ENCODE peak calls at places on chromosomes 2 and 18, in five cellular contexts. Q is right atrium auricular region; K is CD8-positive, alpha-beta T cell; H is AG04450; B is A549. C is an unnamed sample.
A peak's percentile ranks its signal among the peaks of the same experiment; 100 is the strongest.

GRCh38 chr18:63119647-63120046 is 199.9 kb downstream of the BCL2 start:
- DNase-seq in Q (no peak), K (no peak), H (no peak), B (peak; percentile 12), C (no peak)

GRCh38 chr2:240456607-240457222 is 21.3 kb downstream of the GPC1 start:
- DNase-seq in Q (no peak), K (no peak), H (no peak), B (no peak), C (no peak)

GRCh38 chr2:29273704-29274611 is 158.7 kb downstream of the CLIP4 start:
- DNase-seq in Q (no peak), K (no peak), H (no peak), B (no peak), C (no peak)

GRCh38 chr18:7021994-7022840 is 95.4 kb downstream of the LAMA1 start:
- DNase-seq in Q (peak; percentile 32), K (no peak), H (no peak), B (peak; percentile 52), C (no peak)

GRCh38 chr2:227862227-227862740 is 9.1 kb upstream of the DAW1 start:
- DNase-seq in Q (no peak), K (no peak), H (no peak), B (peak; percentile 27), C (peak; percentile 65)

GRCh38 chr2:195411219-195411687 is 245.8 kb upstream of the SLC39A10 start:
- DNase-seq in Q (no peak), K (no peak), H (no peak), B (no peak), C (no peak)

GRCh38 chr2:8906208-8906607 is 68.8 kb upstream of the KIDINS220 start:
- DNase-seq in Q (no peak), K (no peak), H (no peak), B (no peak), C (no peak)

GRCh38 chr2:240846881-240847601 is 21.6 kb upstream of the AGXT start:
- DNase-seq in Q (no peak), K (no peak), H (no peak), B (no peak), C (no peak)

GRCh38 chr2:84884396-84884795 is 3.5 kb upstream of the TRABD2A start:
- DNase-seq in Q (no peak), K (no peak), H (no peak), B (no peak), C (no peak)

GRCh38 chr2:238493880-238494572 is 67.3 kb downstream of the ASB1 start:
- DNase-seq in Q (no peak), K (no peak), H (no peak), B (no peak), C (no peak)

GRCh38 chr2:101793277-101793969 is 95.9 kb downstream of the MAP4K4 start:
- DNase-seq in Q (no peak), K (no peak), H (no peak), B (no peak), C (no peak)

GRCh38 chr2:241191101-241191500 is 2.6 kb downstream of the ANO7 start:
- DNase-seq in Q (no peak), K (no peak), H (no peak), B (no peak), C (no peak)

GRCh38 chr2:7010376-7010775 is 93.2 kb downstream of the RNF144A start:
- DNase-seq in Q (no peak), K (no peak), H (no peak), B (no peak), C (no peak)

GRCh38 chr2:48268671-48269070 is 261.3 kb upstream of the STON1 start:
- DNase-seq in Q (no peak), K (no peak), H (no peak), B (no peak), C (no peak)

GRCh38 chr18:13382683-13382989 is 164.1 kb downstream of the LDLRAD4 start:
- DNase-seq in Q (peak; percentile 61), K (no peak), H (no peak), B (no peak), C (no peak)

GRCh38 chr2:9153589-9153988 is 53.0 kb upstream of the ASAP2 start:
- DNase-seq in Q (no peak), K (no peak), H (no peak), B (no peak), C (no peak)

GRCh38 chr18:60965856-60966255 is 367.4 kb upstream of the CDH20 start:
- DNase-seq in Q (no peak), K (no peak), H (no peak), B (no peak), C (no peak)

GRCh38 chr2:165682546-165682945 is 111.5 kb downstream of the GALNT3 start:
- DNase-seq in Q (no peak), K (no peak), H (no peak), B (no peak), C (no peak)

GRCh38 chr2:145060876-145061275 is 541.0 kb upstream of the ZEB2 start:
- DNase-seq in Q (no peak), K (no peak), H (no peak), B (no peak), C (no peak)

GRCh38 chr2:71889991-71890684 is 257.5 kb downstream of the CYP26B1 start:
- DNase-seq in Q (peak; percentile 86), K (no peak), H (no peak), B (no peak), C (no peak)

GRCh38 chr18:55838841-55839240 is 250.8 kb upstream of the TCF4 start:
- DNase-seq in Q (no peak), K (no peak), H (no peak), B (no peak), C (no peak)

GRCh38 chr18:2256577-2256976 is 314.7 kb downstream of the METTL4 start:
- DNase-seq in Q (no peak), K (no peak), H (no peak), B (no peak), C (no peak)

GRCh38 chr2:42848270-42848669 is 55.9 kb upstream of the HAAO start:
- DNase-seq in Q (no peak), K (no peak), H (no peak), B (no peak), C (no peak)

GRCh38 chr2:70697603-70698383 is 70.2 kb downstream of the ADD2 start:
- DNase-seq in Q (peak; percentile 50), K (no peak), H (no peak), B (no peak), C (no peak)

GRCh38 chr2:105926960-105927678 is 182.4 kb downstream of the NCK2 start:
- DNase-seq in Q (no peak), K (peak; percentile 11), H (no peak), B (no peak), C (no peak)

GRCh38 chr18:12823892-12824291 is 60.1 kb downstream of the PTPN2 start:
- DNase-seq in Q (no peak), K (no peak), H (no peak), B (no peak), C (no peak)

GRCh38 chr2:205696541-205697441 is 14.5 kb downstream of the NRP2 start:
- DNase-seq in Q (no peak), K (no peak), H (no peak), B (no peak), C (no peak)

GRCh38 chr2:208389940-208390339 is 16.7 kb upstream of the PTH2R start:
- DNase-seq in Q (no peak), K (no peak), H (no peak), B (no peak), C (no peak)

GRCh38 chr2:208392300-208392699 is 14.3 kb upstream of the PTH2R start:
- DNase-seq in Q (no peak), K (no peak), H (no peak), B (no peak), C (no peak)

GRCh38 chr2:208384637-208385036 is 22.0 kb upstream of the PTH2R start:
- DNase-seq in Q (no peak), K (no peak), H (no peak), B (no peak), C (no peak)

DNA sequence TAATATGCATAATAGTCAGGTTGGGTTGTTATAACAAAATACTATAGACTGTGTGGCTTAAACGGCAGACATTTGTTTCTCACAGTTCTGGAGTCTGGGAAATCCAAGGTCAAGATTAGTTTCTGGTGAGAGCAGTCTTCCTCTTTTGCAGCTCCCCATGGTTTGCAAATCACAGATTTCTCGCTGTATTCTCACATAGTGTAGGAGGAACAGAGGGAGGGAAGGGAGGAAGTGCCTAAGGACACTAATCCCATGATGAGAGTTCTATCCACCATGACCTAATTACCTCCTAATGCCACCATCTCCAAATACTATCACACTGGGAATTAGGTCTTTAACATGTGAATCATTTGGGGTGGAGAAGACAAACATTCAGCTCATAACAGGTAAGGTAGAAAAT is 20.0 kb upstream of the PTH2R start:
- DNase-seq in Q (no peak), K (no peak), H (no peak), B (no peak), C (no peak)
- TF ChIP-seq CTCF in Q (no peak), K (no peak), H (no peak), B (no peak), C (no peak)

DNA sequence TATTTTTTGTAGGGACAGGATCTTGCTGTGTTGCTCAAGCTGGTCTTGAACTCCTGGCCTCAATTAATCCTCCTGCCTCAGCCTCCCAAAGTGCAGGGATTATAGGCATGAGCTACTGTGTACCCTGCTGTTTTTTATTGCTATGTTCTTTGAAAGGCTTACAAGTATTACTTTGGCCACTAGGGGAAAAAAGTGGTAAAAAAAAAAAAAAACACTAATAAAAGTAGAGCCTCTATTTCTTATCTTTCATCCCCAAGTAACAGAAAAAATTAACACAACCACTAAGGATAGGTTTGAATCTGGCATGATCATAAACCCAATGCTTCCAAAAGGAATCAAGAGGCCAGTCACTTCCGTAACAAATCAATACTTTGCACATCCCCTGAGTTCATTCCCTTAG is 11.6 kb downstream of the NOL10 start:
- DNase-seq in Q (no peak), K (no peak), H (no peak), B (peak; percentile 52), C (no peak)
- TF ChIP-seq CTCF in Q (no peak), K (no peak), H (peak; percentile 35), B (peak; percentile 23), C (no peak)

DNA sequence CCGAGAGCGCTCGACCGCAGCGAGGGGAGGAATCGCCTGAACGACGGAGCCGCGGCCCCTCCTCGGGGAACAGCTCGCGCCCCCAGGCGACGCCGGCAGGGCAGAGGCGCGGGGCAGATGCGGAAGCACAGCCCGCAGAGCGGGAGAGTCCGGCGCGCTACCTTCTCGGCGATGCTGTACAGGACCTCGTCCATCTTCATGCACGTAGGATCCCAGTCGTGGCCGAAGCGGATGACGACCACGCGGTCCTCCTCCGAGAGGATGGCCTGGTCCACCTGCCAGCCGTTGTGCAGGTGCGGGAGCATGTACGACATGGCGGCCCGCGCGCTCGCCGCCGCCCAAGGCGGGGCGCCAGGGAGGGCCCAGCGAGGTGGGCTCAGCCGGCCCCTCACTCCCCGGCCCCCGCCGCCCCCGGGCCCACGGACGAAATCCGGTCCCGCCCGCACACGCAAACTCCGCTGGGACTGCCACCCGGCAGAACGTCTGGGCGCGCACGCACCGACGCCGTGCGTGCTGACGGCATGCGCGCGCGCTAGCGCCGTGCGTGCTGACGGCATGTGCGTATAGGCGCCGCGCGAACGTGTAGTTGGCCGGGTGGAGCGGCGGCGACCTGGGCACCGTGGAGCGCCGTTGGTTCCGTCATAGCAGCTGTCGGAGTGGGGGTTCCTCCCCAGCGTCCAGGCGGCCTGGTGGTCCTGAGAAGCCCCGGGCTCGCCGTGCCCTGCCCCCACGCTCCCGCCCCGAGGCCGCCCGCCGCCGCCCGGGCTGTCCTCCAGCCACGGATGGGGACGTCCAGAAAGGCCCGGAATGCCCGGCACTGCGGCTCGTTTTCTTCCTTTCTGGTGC is at the start of gene TXNL4A:
- DNase-seq in Q (peak; percentile 79), K (peak; percentile 67), H (peak; percentile 47), B (peak; percentile 50), C (peak; percentile 92)
- TF ChIP-seq CTCF in Q (no peak), K (peak; percentile 24), H (peak; percentile 42), B (no peak), C (peak; percentile 46)

GRCh38 chr2:208062113-208062512 is 36.8 kb upstream of the PLEKHM3 start:
- DNase-seq in Q (no peak), K (no peak), H (no peak), B (no peak), C (no peak)
- TF ChIP-seq CTCF in Q (no peak), K (no peak), H (peak; percentile 48), B (peak; percentile 63), C (no peak)

GRCh38 chr2:4763009-4763408 is 929.2 kb upstream of the SOX11 start:
- DNase-seq in Q (no peak), K (no peak), H (no peak), B (no peak), C (no peak)
- TF ChIP-seq CTCF in Q (no peak), K (no peak), H (no peak), B (no peak), C (no peak)